ENCODE peak calls at places on chromosomes 7 and 10, in ten cellular contexts. R, I, T, U, E, F, H, M, K and Z are unnamed samples.

GRCh38 chr10:124738441-124738840 is 5.7 kb downstream of the FAM53B start:
- DNase-seq in R (no peak), I (no peak), T (no peak), U (no peak), E (no peak), F (no peak), H (no peak), M (no peak), K (no peak), Z (no peak)

GRCh38 chr7:137386966-137387365 is 43.4 kb upstream of the PTN start:
- DNase-seq in R (peak; percentile 59), I (no peak), T (no peak), U (no peak), E (no peak), F (no peak), H (no peak), M (no peak), K (no peak), Z (no peak)

GRCh38 chr10:78972160-78972946 is 96.4 kb upstream of the ZMIZ1 start:
- DNase-seq in R (no peak), I (peak; percentile 31), T (no peak), U (peak; percentile 59), E (peak; percentile 46), F (peak; percentile 71), H (peak; percentile 22), M (peak; percentile 88), K (peak; percentile 57), Z (no peak)

GRCh38 chr10:102134416-102134815 is 1.6 kb downstream of the PPRC1 start:
- DNase-seq in R (no peak), I (no peak), T (no peak), U (no peak), E (no peak), F (no peak), H (no peak), M (no peak), K (no peak), Z (no peak)

GRCh38 chr7:54563329-54563916 is 21.2 kb downstream of the VSTM2A start:
- DNase-seq in R (no peak), I (no peak), T (no peak), U (no peak), E (no peak), F (no peak), H (no peak), M (no peak), K (no peak), Z (no peak)

GRCh38 chr10:31147220-31147608 is 115.5 kb upstream of the ZNF438 start:
- DNase-seq in R (no peak), I (peak; percentile 26), T (no peak), U (no peak), E (no peak), F (no peak), H (no peak), M (no peak), K (no peak), Z (no peak)

GRCh38 chr7:47342646-47343045 is 239.3 kb downstream of the TNS3 start:
- DNase-seq in R (no peak), I (no peak), T (no peak), U (peak; percentile 3), E (no peak), F (peak; percentile 17), H (no peak), M (peak; percentile 57), K (no peak), Z (no peak)

GRCh38 chr10:127906548-127907377 is at the start of gene PTPRE:
- DNase-seq in R (peak; percentile 83), I (peak; percentile 40), T (no peak), U (peak; percentile 83), E (peak; percentile 61), F (peak; percentile 84), H (peak; percentile 48), M (no peak), K (no peak), Z (no peak)

GRCh38 chr10:19731560-19731959 is 84.7 kb upstream of the PLXDC2 start:
- DNase-seq in R (no peak), I (no peak), T (no peak), U (no peak), E (no peak), F (no peak), H (no peak), M (no peak), K (no peak), Z (no peak)

GRCh38 chr10:69655868-69656555 is 26.0 kb downstream of the FAM241B start:
- DNase-seq in R (no peak), I (no peak), T (no peak), U (no peak), E (no peak), F (no peak), H (no peak), M (no peak), K (no peak), Z (no peak)

GRCh38 chr10:33116293-33116697 is 158.3 kb upstream of the ITGB1 start:
- DNase-seq in R (peak; percentile 82), I (peak; percentile 41), T (no peak), U (no peak), E (no peak), F (no peak), H (no peak), M (no peak), K (no peak), Z (no peak)

GRCh38 chr10:4946349-4946717 is 16.9 kb upstream of the AKR1C1 start:
- DNase-seq in R (no peak), I (no peak), T (no peak), U (no peak), E (no peak), F (no peak), H (no peak), M (no peak), K (no peak), Z (no peak)
- TF ChIP-seq POLR2AphosphoS5 in R (no peak), I (no peak), T (no peak), U (no peak), E (no peak), F (no peak), H (no peak), M (no peak), K (no peak), Z (no peak)

GRCh38 chr10:26723016-26723415 is 25.5 kb downstream of the PDSS1 start:
- DNase-seq in R (no peak), I (no peak), T (no peak), U (no peak), E (no peak), F (no peak), H (no peak), M (no peak), K (no peak), Z (no peak)

GRCh38 chr10:26727005-26727404 is 29.5 kb downstream of the PDSS1 start:
- DNase-seq in R (no peak), I (no peak), T (no peak), U (no peak), E (no peak), F (no peak), H (no peak), M (no peak), K (no peak), Z (no peak)

GRCh38 chr10:26728957-26729356 is 31.5 kb downstream of the PDSS1 start:
- DNase-seq in R (no peak), I (no peak), T (no peak), U (no peak), E (no peak), F (no peak), H (no peak), M (no peak), K (no peak), Z (no peak)

GRCh38 chr10:26729395-26729794 is 31.9 kb downstream of the PDSS1 start:
- DNase-seq in R (no peak), I (no peak), T (no peak), U (no peak), E (no peak), F (no peak), H (no peak), M (no peak), K (no peak), Z (no peak)

DNA sequence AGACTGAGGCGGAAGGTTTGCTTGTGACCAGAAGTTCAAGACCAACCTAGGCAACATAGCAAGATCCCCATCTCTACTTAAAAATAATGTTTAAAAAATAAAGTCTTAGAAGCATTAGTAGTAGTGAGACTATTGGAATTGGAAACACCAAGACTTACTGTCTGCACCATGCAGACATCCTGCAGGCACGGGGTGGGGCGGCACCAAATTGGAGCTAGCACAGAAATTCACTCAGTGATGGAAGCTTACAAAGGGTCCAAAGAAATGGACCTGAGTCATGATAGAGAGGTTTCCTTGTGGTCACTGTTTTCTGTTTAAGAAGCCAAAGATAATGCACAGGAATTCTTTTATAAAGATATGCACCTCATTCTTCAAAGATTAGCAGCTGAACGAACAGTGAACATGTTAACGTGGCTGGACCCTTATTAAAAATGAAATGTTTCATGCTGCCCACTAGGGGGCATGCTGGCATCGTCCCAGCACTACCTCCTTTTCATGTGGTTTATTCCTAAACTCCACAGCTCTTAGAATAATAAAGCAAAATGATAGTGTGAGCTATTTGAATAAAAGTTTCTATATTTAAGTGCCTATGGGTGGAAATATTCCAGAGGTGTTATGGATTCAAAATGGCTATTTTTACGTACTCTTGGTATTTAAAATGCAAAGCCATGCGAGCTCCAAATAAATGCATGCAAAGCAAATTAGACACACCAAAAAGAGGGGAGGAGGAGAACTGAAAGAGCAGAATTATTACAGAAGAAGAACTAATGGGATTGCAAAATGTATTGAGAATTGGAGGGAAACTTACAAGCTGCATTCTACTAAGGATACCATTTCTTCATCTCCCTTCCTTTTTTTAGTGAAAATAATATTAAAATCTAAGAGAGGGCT is 28.6 kb downstream of the PDSS1 start:
- DNase-seq in R (peak; percentile 54), I (peak; percentile 13), T (no peak), U (peak; percentile 63), E (no peak), F (peak; percentile 66), H (no peak), M (no peak), K (peak; percentile 24), Z (no peak)
- TF ChIP-seq POLR2AphosphoS5 in R (no peak), I (no peak), T (no peak), U (peak; percentile 28), E (no peak), F (no peak), H (peak; percentile 52), M (no peak), K (no peak), Z (no peak)

DNA sequence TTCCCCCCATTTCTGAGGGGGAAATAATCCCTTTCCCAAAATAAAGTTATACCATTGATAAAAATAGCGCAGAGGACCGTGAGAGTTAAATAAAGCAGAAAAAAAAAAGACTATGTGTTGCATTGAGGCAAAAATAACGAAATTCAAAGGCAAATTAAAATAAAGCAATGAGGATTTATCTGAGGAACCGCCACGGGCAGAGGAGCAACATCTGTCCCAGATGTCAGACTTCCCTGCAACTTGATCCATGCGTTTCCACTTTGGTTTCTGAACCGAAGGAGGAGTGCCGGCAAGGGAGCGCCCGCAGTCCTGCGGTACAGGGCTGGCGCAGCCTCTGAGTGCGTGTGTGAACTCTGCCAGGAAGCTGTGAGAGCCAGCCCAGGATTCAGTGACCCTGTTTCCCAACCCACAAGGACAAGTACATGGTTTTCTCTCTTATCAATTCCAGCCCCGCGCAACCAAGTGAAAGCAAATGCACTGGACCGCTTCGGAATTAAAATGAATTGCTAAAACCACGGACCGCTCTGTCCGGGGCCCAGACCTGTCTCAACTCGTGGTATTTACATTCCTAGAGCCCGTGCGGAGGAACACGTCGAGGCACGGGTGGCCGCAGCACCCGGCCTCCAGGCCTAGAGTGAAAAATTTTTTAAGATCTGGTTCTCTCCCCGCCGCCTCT is 291.7 kb upstream of the NFE2L3 start:
- DNase-seq in R (peak; percentile 72), I (no peak), T (no peak), U (no peak), E (no peak), F (no peak), H (no peak), M (no peak), K (no peak), Z (no peak)
- TF ChIP-seq POLR2AphosphoS5 in R (no peak), I (no peak), T (no peak), U (peak; percentile 6), E (no peak), F (no peak), H (no peak), M (no peak), K (no peak), Z (no peak)

GRCh38 chr10:119368581-119368980 is 161.2 kb downstream of the GRK5 start:
- DNase-seq in R (no peak), I (no peak), T (no peak), U (no peak), E (no peak), F (no peak), H (no peak), M (no peak), K (no peak), Z (no peak)
- TF ChIP-seq POLR2AphosphoS5 in R (no peak), I (no peak), T (no peak), U (no peak), E (no peak), F (no peak), H (no peak), M (no peak), K (no peak), Z (no peak)